ENCODE peak calls at places on chromosome 2, in nine cellular contexts. W is OCI-LY7; Y is body of pancreas; Z is PC-3; A is A549; K is CD8-positive, alpha-beta T cell; N is ovary; R is thyroid gland; T is heart left ventricle. B is an unnamed sample.

GRCh38 chr2:68336192-68336591 is 16.4 kb upstream of the CNRIP1 start:
- DNase-seq in W (no peak), Y (no peak), Z (peak; percentile 98), A (no peak), K (no peak), N (no peak), R (no peak), T (no peak), B (no peak)

GRCh38 chr2:12151716-12152115 is 405.3 kb downstream of the LPIN1 start:
- DNase-seq in W (no peak), Y (no peak), Z (no peak), A (no peak), K (no peak), N (no peak), R (no peak), T (no peak), B (no peak)

GRCh38 chr2:165469417-165469816 is at the start of gene CSRNP3:
- DNase-seq in W (no peak), Y (peak; percentile 75), Z (peak; percentile 97), A (peak; percentile 4), K (no peak), N (peak; percentile 60), R (peak; percentile 70), T (peak; percentile 65), B (no peak)

GRCh38 chr2:28507806-28508764 is 12.2 kb downstream of the PLB1 start:
- DNase-seq in W (no peak), Y (no peak), Z (peak; percentile 95), A (peak; percentile 33), K (peak; percentile 26), N (no peak), R (peak; percentile 79), T (no peak), B (no peak)

GRCh38 chr2:161586517-161587167 is 37.6 kb upstream of the SLC4A10 start:
- DNase-seq in W (peak; percentile 26), Y (no peak), Z (peak; percentile 55), A (peak; percentile 7), K (no peak), N (no peak), R (no peak), T (no peak), B (no peak)

GRCh38 chr2:46392561-46393351 is 86.6 kb upstream of the TMEM247 start:
- DNase-seq in W (no peak), Y (no peak), Z (no peak), A (no peak), K (no peak), N (no peak), R (no peak), T (no peak), B (no peak)

GRCh38 chr2:41729800-41730364 is 317.9 kb upstream of the PKDCC start:
- DNase-seq in W (no peak), Y (no peak), Z (no peak), A (no peak), K (no peak), N (no peak), R (no peak), T (no peak), B (no peak)

GRCh38 chr2:165646321-165646801 is 147.7 kb downstream of the GALNT3 start:
- DNase-seq in W (no peak), Y (no peak), Z (no peak), A (no peak), K (no peak), N (no peak), R (no peak), T (no peak), B (no peak)

GRCh38 chr2:68714866-68715265 is 19.7 kb upstream of the ARHGAP25 start:
- DNase-seq in W (peak; percentile 87), Y (no peak), Z (no peak), A (no peak), K (no peak), N (no peak), R (no peak), T (peak; percentile 54), B (peak; percentile 62)

GRCh38 chr2:27779417-27780055 is 8.0 kb downstream of the MRPL33 start:
- DNase-seq in W (no peak), Y (no peak), Z (no peak), A (no peak), K (no peak), N (no peak), R (no peak), T (no peak), B (peak; percentile 37)

GRCh38 chr2:236574424-236575145 is 5.0 kb downstream of the ACKR3 start:
- DNase-seq in W (no peak), Y (peak; percentile 75), Z (no peak), A (no peak), K (no peak), N (no peak), R (peak; percentile 82), T (no peak), B (no peak)

GRCh38 chr2:177353084-177353483 is 39.5 kb upstream of the AGPS start:
- DNase-seq in W (no peak), Y (no peak), Z (no peak), A (no peak), K (no peak), N (no peak), R (no peak), T (peak; percentile 42), B (no peak)

GRCh38 chr2:169775765-169776482 is 22.7 kb upstream of the SSB start:
- DNase-seq in W (no peak), Y (no peak), Z (peak; percentile 15), A (no peak), K (no peak), N (no peak), R (peak; percentile 48), T (no peak), B (no peak)

GRCh38 chr2:189613077-189613636 is 32.6 kb upstream of the SLC40A1 start:
- DNase-seq in W (no peak), Y (no peak), Z (no peak), A (peak; percentile 25), K (no peak), N (no peak), R (peak; percentile 37), T (peak; percentile 44), B (no peak)

GRCh38 chr2:85838181-85838580 is 50.6 kb downstream of the ST3GAL5 start:
- DNase-seq in W (no peak), Y (no peak), Z (no peak), A (no peak), K (no peak), N (no peak), R (no peak), T (no peak), B (no peak)

GRCh38 chr2:57862153-57862552 is 184.5 kb upstream of the VRK2 start:
- DNase-seq in W (no peak), Y (no peak), Z (peak; percentile 87), A (peak; percentile 30), K (no peak), N (no peak), R (no peak), T (no peak), B (no peak)

GRCh38 chr2:67666386-67667053 is 269.4 kb downstream of the ETAA1 start:
- DNase-seq in W (no peak), Y (no peak), Z (no peak), A (no peak), K (no peak), N (no peak), R (no peak), T (peak; percentile 25), B (peak; percentile 76)

GRCh38 chr2:237196866-237197618 is 111.4 kb downstream of the COPS8 start:
- DNase-seq in W (no peak), Y (no peak), Z (peak; percentile 87), A (peak; percentile 28), K (no peak), N (peak; percentile 26), R (no peak), T (no peak), B (no peak)

GRCh38 chr2:68330691-68331090 is 10.9 kb upstream of the CNRIP1 start:
- DNase-seq in W (no peak), Y (no peak), Z (peak; percentile 42), A (no peak), K (no peak), N (no peak), R (no peak), T (no peak), B (no peak)

GRCh38 chr2:235396071-235396846 is 97.6 kb upstream of the AGAP1 start:
- DNase-seq in W (no peak), Y (no peak), Z (no peak), A (no peak), K (no peak), N (no peak), R (no peak), T (no peak), B (no peak)

GRCh38 chr2:227703280-227703732 is 14.5 kb downstream of the SLC19A3 start:
- DNase-seq in W (no peak), Y (no peak), Z (peak; percentile 85), A (no peak), K (no peak), N (no peak), R (no peak), T (no peak), B (no peak)

GRCh38 chr2:46956981-46957531 is 41.5 kb upstream of the MCFD2 start:
- DNase-seq in W (no peak), Y (peak; percentile 66), Z (no peak), A (no peak), K (no peak), N (no peak), R (peak; percentile 96), T (no peak), B (no peak)

GRCh38 chr2:8923173-8923572 is 80.3 kb downstream of the MBOAT2 start:
- DNase-seq in W (no peak), Y (no peak), Z (no peak), A (no peak), K (no peak), N (no peak), R (no peak), T (no peak), B (no peak)

GRCh38 chr2:112783187-112783721 is 1.0 kb downstream of the IL1A start:
- DNase-seq in W (no peak), Y (no peak), Z (no peak), A (no peak), K (no peak), N (no peak), R (no peak), T (no peak), B (no peak)
- H3K4me3 ChIP-seq in W (no peak overlapping the region), Y (no peak overlapping the region), Z (no peak overlapping the region), A (no peak overlapping the region), K (no peak overlapping the region), N (no peak overlapping the region), R (no peak overlapping the region), T (no peak overlapping the region), B (no peak overlapping the region)

GRCh38 chr2:61993422-61994024 is 88.0 kb downstream of the COMMD1 start:
- DNase-seq in W (peak; percentile 80), Y (no peak), Z (peak; percentile 68), A (peak; percentile 31), K (no peak), N (no peak), R (peak; percentile 47), T (no peak), B (no peak)
- TF ChIP-seq CTCF in W (peak; percentile 99), Y (peak; percentile 46), Z (peak; percentile 89), A (peak; percentile 91), K (peak; percentile 63), N (peak; percentile 33), R (peak; percentile 79), T (peak; percentile 61), B (peak; percentile 59)

GRCh38 chr2:61435291-61435690 is 35.6 kb downstream of the USP34 start:
- DNase-seq in W (no peak), Y (no peak), Z (no peak), A (no peak), K (no peak), N (no peak), R (no peak), T (no peak), B (no peak)
- H3K9me3 ChIP-seq in W (no peaks in the 10 kb centered on the region), Y (no peaks in the 10 kb centered on the region), Z (no peaks in the 10 kb centered on the region), A (no peaks in the 10 kb centered on the region), K (no peaks in the 10 kb centered on the region), N (no peaks in the 10 kb centered on the region), R (no peaks in the 10 kb centered on the region), T (no peaks in the 10 kb centered on the region), B (peaks cover 9% of the 10 kb centered on the region)

GRCh38 chr2:241560883-241561474 is 2.4 kb downstream of the BOK start:
- DNase-seq in W (no peak), Y (no peak), Z (no peak), A (no peak), K (no peak), N (peak; percentile 57), R (no peak), T (no peak), B (no peak)
- H3K4me3 ChIP-seq in W (no peak overlapping the region), Y (no peak overlapping the region), Z (peak overlapping the region; percentile 91), A (no peak overlapping the region), K (no peak overlapping the region), N (peak overlapping the region; percentile 46), R (no peak overlapping the region), T (peak overlapping the region; percentile 73), B (no peak overlapping the region)

B was measured in ascending aorta.